ENCODE peak calls at places on chromosome 5, in seven cellular contexts. F, T, V, Z, L, U and H are unnamed samples. For H3K4me1, the result is how much of the 10 kb centered on the place peaks cover.

GRCh38 chr5:131514316-131515275 is 120.4 kb downstream of the RAPGEF6 start:
- DNase-seq in Z (no peak), V (no peak), T (no peak), L (no peak), U (no peak), F (no peak), H (no peak)

GRCh38 chr5:91022518-91022917 is 360.6 kb downstream of the ARRDC3 start:
- DNase-seq in Z (no peak), T (no peak), L (no peak), V (no peak), U (no peak), F (no peak), H (no peak)

GRCh38 chr5:80109549-80110478 is 74.7 kb downstream of the THBS4 start:
- DNase-seq in V (no peak), T (peak), Z (peak), F (peak), U (no peak), L (no peak), H (no peak)

GRCh38 chr5:13994606-13995336 is 50.3 kb upstream of the DNAH5 start:
- DNase-seq in Z (no peak), F (no peak), U (no peak), T (no peak), V (no peak), L (no peak), H (no peak)

GRCh38 chr5:62206150-62206829 is 99.7 kb upstream of the KIF2A start:
- DNase-seq in F (peak), T (peak), Z (no peak), L (no peak), V (no peak), U (no peak), H (no peak)

GRCh38 chr5:83924171-83924570 is 203.5 kb upstream of the HAPLN1 start:
- DNase-seq in U (no peak), F (peak), Z (no peak), T (no peak), L (no peak), V (no peak), H (no peak)

GRCh38 chr5:17118631-17119030 is 98.8 kb upstream of the BASP1 start:
- DNase-seq in U (peak), Z (no peak), V (no peak), L (peak), F (peak), T (no peak), H (peak)

GRCh38 chr5:116084231-116084630 is 594 bp upstream of the COMMD10 start:
- DNase-seq in L (no peak), F (peak), T (no peak), V (peak), Z (peak), U (peak), H (no peak)

GRCh38 chr5:143101740-143102386 is 301.6 kb downstream of the NR3C1 start:
- DNase-seq in Z (no peak), T (no peak), F (no peak), V (no peak), L (no peak), U (no peak), H (no peak)

GRCh38 chr5:134176523-134177196 is at the start of gene SKP1:
- DNase-seq in U (peak), Z (peak), L (peak), F (peak), T (peak), V (peak), H (peak)

GRCh38 chr5:67059747-67060490 is 136.7 kb downstream of the CD180 start:
- DNase-seq in F (peak), L (no peak), T (no peak), V (no peak), Z (no peak), U (no peak), H (no peak)

GRCh38 chr5:179776413-179776938 is 17.3 kb upstream of the LTC4S start:
- DNase-seq in U (no peak), F (no peak), L (no peak), V (no peak), Z (no peak), T (no peak), H (no peak)

GRCh38 chr5:167642779-167643517 is 648.5 kb upstream of the WWC1 start:
- DNase-seq in L (no peak), Z (no peak), F (peak), V (no peak), U (no peak), T (no peak), H (no peak)

GRCh38 chr5:90675222-90675621 is 116.6 kb downstream of the ADGRV1 start:
- DNase-seq in U (no peak), L (no peak), Z (no peak), T (no peak), V (no peak), F (no peak), H (no peak)

GRCh38 chr5:137137013-137137632 is 362.0 kb downstream of the SPOCK1 start:
- DNase-seq in U (no peak), L (no peak), T (peak), Z (no peak), V (no peak), F (no peak), H (no peak)

GRCh38 chr5:179812135-179812825 is 5.6 kb upstream of the MGAT4B start:
- DNase-seq in Z (no peak), U (no peak), V (no peak), T (no peak), L (no peak), F (no peak), H (no peak)

GRCh38 chr5:146426853-146427618 is 20.1 kb upstream of the TCERG1 start:
- DNase-seq in L (no peak), T (no peak), Z (no peak), U (no peak), F (peak), V (no peak), H (no peak)

GRCh38 chr5:172846249-172846648 is 12.2 kb downstream of the ERGIC1 start:
- DNase-seq in F (no peak), Z (no peak), L (no peak), U (no peak), V (no peak), T (no peak), H (no peak)
- H3K4me1 ChIP-seq in F (under half), Z (under half), L (under half), U (under half), V (under half), T (under half), H (under half)

GRCh38 chr5:176550275-176550831 is 1.2 kb downstream of the CDHR2 start:
- DNase-seq in F (no peak), T (no peak), L (no peak), V (peak), U (no peak), Z (no peak), H (no peak)

GRCh38 chr5:176552332-176552731 is 3.2 kb downstream of the CDHR2 start:
- DNase-seq in T (no peak), U (no peak), Z (no peak), F (no peak), V (no peak), L (no peak), H (no peak)

GRCh38 chr5:176549871-176550270 is 729 bp downstream of the CDHR2 start:
- DNase-seq in Z (no peak), F (no peak), L (no peak), T (no peak), U (no peak), V (no peak), H (no peak)

GRCh38 chr5:176557846-176558245 is 8.7 kb downstream of the CDHR2 start:
- DNase-seq in Z (no peak), V (no peak), U (no peak), F (no peak), L (no peak), T (no peak), H (no peak)

DNA sequence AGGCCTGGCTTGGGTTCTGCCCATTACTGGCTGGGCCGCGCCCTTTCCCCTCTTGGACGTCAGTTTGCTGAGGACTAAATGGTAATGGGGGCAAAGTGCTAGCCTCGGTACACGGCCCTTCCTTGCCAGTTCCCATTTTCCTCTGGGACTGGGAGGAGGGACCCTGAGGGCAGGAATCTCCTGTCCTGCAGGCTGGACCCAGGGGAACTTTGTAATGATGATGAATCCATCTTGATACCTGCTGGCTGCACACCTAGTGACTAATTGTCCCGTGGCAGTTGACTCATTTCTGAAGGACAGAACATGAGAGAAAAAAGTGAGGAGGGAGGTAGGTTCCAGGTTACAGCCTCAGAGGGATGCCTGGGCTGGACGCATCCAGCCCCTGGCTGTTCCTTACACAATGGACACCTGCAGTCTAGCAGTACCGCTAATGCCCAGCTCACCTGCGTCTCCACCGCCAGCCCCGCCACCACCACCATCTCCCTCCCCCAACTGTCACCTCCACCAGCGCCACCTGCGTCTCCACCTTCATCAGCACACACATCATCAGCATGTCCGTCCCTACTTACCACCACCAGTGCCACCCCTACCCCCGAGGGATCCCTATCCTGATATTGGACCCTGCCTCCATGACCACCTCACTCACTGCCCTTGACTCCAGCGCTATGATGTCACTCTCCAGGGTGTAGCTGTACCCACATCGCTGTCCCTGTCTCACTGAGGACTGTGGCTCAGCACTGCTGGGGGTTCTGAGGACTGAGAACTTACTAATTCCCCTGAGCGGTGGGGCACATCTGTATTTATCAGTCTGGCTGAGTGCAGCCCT is 4.3 kb downstream of the CDHR2 start:
- DNase-seq in L (no peak), U (peak), V (no peak), F (no peak), Z (no peak), T (no peak), H (no peak)
- H3K4me1 ChIP-seq in L (under half), U (under half), V (under half), F (under half), Z (under half), T (under half), H (under half)

GRCh38 chr5:53366245-53366644 is 114.2 kb upstream of the FST start:
- DNase-seq in U (no peak), Z (no peak), T (no peak), F (no peak), V (no peak), L (no peak), H (no peak)

GRCh38 chr5:53367727-53368126 is 112.7 kb upstream of the FST start:
- DNase-seq in F (no peak), L (no peak), Z (no peak), V (no peak), U (no peak), T (no peak), H (no peak)

GRCh38 chr5:53369681-53370080 is 110.7 kb upstream of the FST start:
- DNase-seq in U (no peak), L (no peak), Z (no peak), T (no peak), F (no peak), V (no peak), H (no peak)

GRCh38 chr5:53368966-53369605 is 111.3 kb upstream of the FST start:
- DNase-seq in L (no peak), Z (no peak), T (no peak), V (no peak), U (no peak), F (no peak), H (no peak)

GRCh38 chr5:53368516-53368915 is 111.9 kb upstream of the FST start:
- DNase-seq in T (no peak), V (no peak), U (no peak), L (no peak), Z (no peak), F (no peak), H (no peak)
- H3K4me1 ChIP-seq in T (under half), V (under half), U (under half), L (under half), Z (under half), F (under half), H (under half)

GRCh38 chr5:38466444-38467189 is 89.8 kb downstream of the LIFR start:
- DNase-seq in L (peak), Z (peak), T (no peak), V (peak), U (no peak), F (no peak), H (peak)
- H3K4me1 ChIP-seq in L (under half), Z (under half), T (under half), V (under half), U (under half), F (half or more), H (under half)